ENCODE peak calls at places on chromosomes 5 and 9, in six cellular contexts. R, Y, D, J, U and G are unnamed samples.

GRCh38 chr9:121778252-121779225 is 127.1 kb downstream of the DAB2IP start:
- DNase-seq in U (peak), R (peak), Y (no peak), D (no peak), J (no peak), G (no peak)

GRCh38 chr9:106745876-106746275 is 117.1 kb upstream of the ZNF462 start:
- DNase-seq in D (no peak), Y (no peak), U (no peak), J (no peak), R (no peak), G (no peak)

GRCh38 chr9:93684806-93685553 is 108.6 kb downstream of the PHF2 start:
- DNase-seq in U (no peak), R (peak), Y (no peak), D (no peak), J (peak), G (no peak)

GRCh38 chr5:135038829-135039525 is 4.9 kb upstream of the PITX1 start:
- DNase-seq in D (no peak), U (no peak), Y (no peak), J (no peak), R (no peak), G (no peak)

GRCh38 chr5:136213919-136214493 is 21.0 kb upstream of the SMIM32 start:
- DNase-seq in Y (no peak), R (no peak), J (no peak), D (no peak), U (no peak), G (no peak)

GRCh38 chr9:96209407-96210031 is 92.5 kb downstream of the HSD17B3 start:
- DNase-seq in R (peak), D (no peak), J (no peak), U (no peak), Y (no peak), G (no peak)

GRCh38 chr9:124182741-124183140 is 75.0 kb upstream of the NEK6 start:
- DNase-seq in R (no peak), J (no peak), D (no peak), Y (no peak), U (no peak), G (no peak)

GRCh38 chr5:161382702-161383101 is 163.8 kb downstream of the GABRB2 start:
- DNase-seq in Y (no peak), U (no peak), D (no peak), R (no peak), J (no peak), G (no peak)

GRCh38 chr9:114348906-114349482 is 19.3 kb downstream of the ORM2 start:
- DNase-seq in D (no peak), J (peak), R (peak), U (peak), Y (peak), G (peak)

GRCh38 chr9:110801426-110801825 is 132.8 kb downstream of the MUSK start:
- DNase-seq in J (no peak), R (no peak), D (no peak), Y (no peak), U (no peak), G (no peak)

GRCh38 chr9:98357921-98358535 is 102.6 kb upstream of the TBC1D2 start:
- DNase-seq in D (no peak), U (no peak), Y (no peak), J (no peak), R (peak), G (no peak)

GRCh38 chr9:104322581-104322980 is 181.5 kb upstream of the OR13F1 start:
- DNase-seq in J (no peak), U (no peak), Y (no peak), D (no peak), R (no peak), G (no peak)

GRCh38 chr5:74504463-74504862 is 136.1 kb downstream of the ENC1 start:
- DNase-seq in U (no peak), J (no peak), Y (no peak), D (no peak), R (no peak), G (no peak)

GRCh38 chr5:1502046-1502736 is 21.6 kb downstream of the LPCAT1 start:
- DNase-seq in J (peak), U (peak), Y (peak), R (no peak), D (no peak), G (no peak)

GRCh38 chr9:92948032-92948534 is 760 bp downstream of the FGD3 start:
- DNase-seq in U (no peak), D (no peak), J (no peak), Y (no peak), R (no peak), G (no peak)

GRCh38 chr5:872301-872700 is 20.3 kb downstream of the BRD9 start:
- DNase-seq in Y (no peak), R (no peak), U (no peak), J (no peak), D (no peak), G (no peak)

GRCh38 chr9:99385814-99386279 is 163.8 kb downstream of the SEC61B start:
- DNase-seq in Y (no peak), D (no peak), J (no peak), R (peak), U (peak), G (no peak)

GRCh38 chr5:140341591-140341990 is 4.8 kb downstream of the HBEGF start:
- DNase-seq in Y (no peak), R (no peak), J (no peak), U (peak), D (no peak), G (peak)

GRCh38 chr5:62560786-62561185 is 17.8 kb upstream of the LRRC70 start:
- DNase-seq in R (no peak), Y (no peak), J (no peak), U (no peak), D (no peak), G (no peak)

GRCh38 chr5:32323741-32324140 is 11.0 kb upstream of the MTMR12 start:
- DNase-seq in U (no peak), R (no peak), J (no peak), D (no peak), Y (no peak), G (no peak)

GRCh38 chr5:56984445-56984844 is 32.5 kb upstream of the MIER3 start:
- DNase-seq in Y (no peak), J (no peak), D (no peak), R (no peak), U (no peak), G (no peak)

GRCh38 chr9:138118601-138119071 is 241.1 kb downstream of the CACNA1B start:
- DNase-seq in Y (no peak), U (no peak), D (no peak), J (no peak), R (no peak), G (no peak)

GRCh38 chr9:120348951-120349429 is 231.0 kb downstream of the CDK5RAP2 start:
- DNase-seq in Y (no peak), D (peak), U (no peak), R (peak), J (no peak), G (no peak)
- TF ChIP-seq CTCF in Y (no peak), D (peak), U (peak), R (peak), J (peak), G (no peak)

GRCh38 chr5:96680759-96681158 is 18.6 kb downstream of the CAST start:
- DNase-seq in J (no peak), U (no peak), D (no peak), Y (no peak), R (no peak), G (no peak)
- TF ChIP-seq CTCF in J (no peak), U (no peak), D (no peak), Y (no peak), R (no peak), G (no peak)

DNA sequence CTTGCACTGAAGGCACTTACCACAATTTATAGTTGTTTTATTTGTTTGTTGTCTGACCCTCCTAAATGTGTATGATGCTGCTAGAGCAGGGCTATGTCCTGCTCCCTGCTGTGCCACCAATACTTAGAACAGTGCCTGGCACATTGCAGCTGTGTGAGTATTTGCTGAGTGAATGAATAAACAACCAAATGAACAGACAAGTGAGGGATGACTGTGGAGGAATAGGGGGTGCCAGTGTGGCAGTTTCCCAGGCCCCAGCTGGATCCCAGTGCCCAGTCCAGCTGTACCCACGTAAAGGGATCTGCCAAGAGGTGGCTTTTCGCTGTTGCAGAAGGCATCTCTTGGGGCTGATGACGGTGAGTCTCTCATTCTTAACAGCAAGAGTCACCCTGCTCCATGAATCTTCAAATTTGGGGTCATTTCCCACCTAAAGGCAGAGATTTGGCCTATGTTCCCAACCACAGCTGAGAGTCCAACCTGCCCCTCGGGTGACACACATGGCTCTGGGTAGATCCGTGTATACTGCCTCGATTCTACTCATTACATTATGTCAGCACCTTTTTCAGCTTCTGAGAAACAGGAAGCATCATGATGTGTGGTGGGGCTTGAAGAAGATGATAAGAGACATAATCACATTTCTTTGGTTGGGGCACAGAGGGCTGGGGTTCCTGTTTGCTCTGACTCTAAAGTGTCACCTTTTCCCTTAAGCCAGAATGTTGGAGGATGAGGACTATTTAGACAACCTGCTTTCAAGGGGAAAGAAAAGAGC is 14.3 kb downstream of the IL5 start:
- DNase-seq in D (no peak), U (no peak), Y (no peak), J (no peak), R (no peak), G (no peak)
- TF ChIP-seq CTCF in D (no peak), U (no peak), Y (no peak), J (no peak), R (no peak), G (no peak)

GRCh38 chr9:37495571-37495970 is 9.8 kb downstream of the POLR1E start:
- DNase-seq in J (no peak), R (no peak), U (no peak), D (no peak), Y (no peak), G (no peak)
- TF ChIP-seq CTCF in J (no peak), R (no peak), U (no peak), D (no peak), Y (no peak), G (no peak)

DNA sequence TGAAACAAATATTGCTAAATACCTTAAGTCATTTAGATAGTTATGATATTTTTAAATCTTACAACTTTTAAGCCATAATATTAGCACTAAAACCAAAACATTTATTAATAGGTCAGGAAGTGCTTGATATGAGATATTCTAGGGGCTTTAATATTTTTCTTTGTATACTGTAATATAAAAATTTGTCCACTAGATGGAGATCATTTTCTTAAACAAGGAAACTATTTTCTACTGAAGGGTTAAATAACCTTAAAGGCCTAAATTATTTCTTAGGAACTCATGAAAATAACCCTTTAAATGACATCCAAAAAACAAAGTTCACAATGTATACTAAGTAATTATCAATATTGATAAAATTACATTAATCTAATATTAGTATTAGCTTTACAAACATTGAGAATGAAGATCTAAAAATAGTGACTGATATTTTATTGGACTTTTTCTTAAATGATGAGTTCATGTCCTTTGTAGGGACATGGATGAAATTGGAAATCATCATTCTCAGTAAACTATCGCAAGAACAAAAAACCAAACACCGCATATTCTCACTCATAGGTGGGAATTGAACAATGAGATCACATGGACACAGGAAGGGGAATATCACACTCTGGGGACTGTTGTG is 635.7 kb downstream of the RAB3C start:
- DNase-seq in J (no peak), R (peak), U (no peak), Y (no peak), D (no peak), G (no peak)
- TF ChIP-seq CTCF in J (peak), R (peak), U (peak), Y (no peak), D (peak), G (peak)

DNA sequence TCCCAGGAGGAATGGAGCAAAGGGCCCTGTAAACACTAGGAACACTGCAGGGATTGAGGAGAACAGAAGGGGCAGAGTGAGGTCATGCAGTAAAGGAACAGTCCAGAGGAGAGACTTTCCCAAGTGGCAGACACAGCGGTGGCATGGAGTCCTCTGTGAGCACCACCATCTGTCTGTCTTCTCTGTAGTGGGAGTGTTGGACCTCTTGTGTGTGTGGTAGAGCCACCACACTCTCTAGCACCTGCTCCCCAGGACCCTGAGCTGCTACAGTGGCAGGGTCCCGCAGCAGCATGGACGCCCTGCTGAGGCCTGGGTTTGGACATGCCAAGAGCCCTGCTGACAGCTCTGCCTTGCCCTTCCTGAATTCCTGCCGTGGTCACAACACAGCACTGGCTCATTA is 75.7 kb upstream of the LARP1 start:
- DNase-seq in Y (no peak), D (no peak), U (no peak), R (no peak), J (no peak), G (no peak)
- TF ChIP-seq CTCF in Y (no peak), D (no peak), U (no peak), R (no peak), J (no peak), G (no peak)